ENCODE peak calls at places on chromosomes 13 and 19, in five cellular contexts. V, E, W, L and A are unnamed samples.
A peak's percentile ranks its signal among the peaks of the same experiment; 100 is the strongest.

GRCh38 chr19:16736709-16737108 is 17.1 kb downstream of the NWD1 start:
- DNase-seq in V (no peak), E (no peak), W (no peak), L (no peak), A (peak; percentile 73)

GRCh38 chr13:108342369-108343289 is 73.1 kb downstream of the TNFSF13B start:
- DNase-seq in V (peak; percentile 4), E (peak; percentile 15), W (peak; percentile 3), L (no peak), A (peak; percentile 65)

GRCh38 chr13:44425041-44425814 is 51.6 kb downstream of the SERP2 start:
- DNase-seq in V (no peak), E (no peak), W (no peak), L (no peak), A (no peak)

GRCh38 chr19:50933640-50934039 is 19.2 kb downstream of the KLK5 start:
- DNase-seq in V (no peak), E (no peak), W (no peak), L (no peak), A (no peak)

GRCh38 chr13:100363351-100363750 is 225.2 kb downstream of the GGACT start:
- DNase-seq in V (no peak), E (no peak), W (no peak), L (no peak), A (no peak)

GRCh38 chr13:94620286-94620896 is 18.7 kb downstream of the GPR180 start:
- DNase-seq in V (peak; percentile 13), E (peak; percentile 39), W (no peak), L (peak; percentile 35), A (peak; percentile 73)

GRCh38 chr13:72839831-72840426 is 58.0 kb downstream of the PIBF1 start:
- DNase-seq in V (peak; percentile 31), E (peak; percentile 56), W (peak; percentile 3), L (peak; percentile 22), A (peak; percentile 75)

GRCh38 chr19:5903054-5903501 is 512 bp downstream of the NDUFA11 start:
- DNase-seq in V (no peak), E (no peak), W (no peak), L (peak; percentile 39), A (peak; percentile 46)

GRCh38 chr13:111845621-111846351 is 221.2 kb upstream of the SOX1 start:
- DNase-seq in V (no peak), E (no peak), W (no peak), L (no peak), A (peak; percentile 82)

GRCh38 chr13:21686761-21687391 is 16.0 kb downstream of the FGF9 start:
- DNase-seq in V (no peak), E (no peak), W (peak; percentile 21), L (no peak), A (no peak)

DNA sequence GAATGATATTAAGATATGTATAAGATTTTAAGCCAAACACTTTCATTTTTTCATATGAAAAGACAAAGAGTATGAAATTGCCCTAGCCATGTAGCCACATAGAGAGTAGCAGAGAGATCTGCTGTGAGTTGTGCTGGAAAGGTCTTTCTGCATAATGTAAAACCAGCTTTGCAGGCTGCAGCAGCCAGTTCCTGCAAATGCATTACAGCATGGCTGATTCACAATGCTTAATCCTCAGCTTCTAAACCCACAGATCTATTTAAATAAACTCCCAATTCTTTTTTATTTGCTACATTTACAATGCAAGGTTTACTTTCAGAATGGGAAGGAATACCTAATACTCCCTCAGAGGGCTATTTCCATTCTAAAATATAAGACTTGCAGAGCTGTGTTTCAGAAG is 185.6 kb upstream of the STARD13 start:
- DNase-seq in V (no peak), E (no peak), W (no peak), L (no peak), A (no peak)
- TF ChIP-seq JUNB in V (no peak), E (no peak), W (no peak), L (no peak), A (no peak)

DNA sequence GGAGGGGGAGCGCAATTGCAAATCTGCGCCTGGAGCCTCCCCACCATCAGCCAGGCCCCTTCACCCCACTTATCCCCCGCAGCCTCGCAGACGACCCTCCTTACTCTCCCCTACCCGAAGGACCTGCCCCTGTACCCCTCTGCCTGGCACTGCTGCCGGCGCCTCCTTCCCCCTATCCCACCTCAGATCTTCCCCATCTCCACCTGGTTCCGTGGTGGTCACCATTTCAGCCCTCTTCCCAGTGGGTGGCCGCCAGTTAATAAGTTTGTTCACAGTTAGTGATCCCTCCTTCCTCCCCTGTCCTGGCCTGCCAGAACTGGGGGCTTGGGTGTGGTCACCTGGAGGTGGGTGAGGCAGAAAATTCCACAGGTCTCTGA is 397 bp downstream of the SLC44A2 start:
- DNase-seq in V (no peak), E (no peak), W (no peak), L (no peak), A (peak; percentile 30)
- TF ChIP-seq JUNB in V (no peak), E (no peak), W (no peak), L (no peak), A (no peak)

GRCh38 chr13:91346848-91347211 is 657 bp upstream of the MIR17HG start:
- DNase-seq in V (no peak), E (no peak), W (peak; percentile 25), L (peak; percentile 71), A (peak; percentile 34)
- TF ChIP-seq JUNB in V (no peak), E (no peak), W (no peak), L (no peak), A (no peak)

GRCh38 chr13:53144826-53145225 is 116.2 kb downstream of the OLFM4 start:
- DNase-seq in V (no peak), E (no peak), W (no peak), L (no peak), A (no peak)

GRCh38 chr13:53143757-53144320 is 115.2 kb downstream of the OLFM4 start:
- DNase-seq in V (no peak), E (no peak), W (no peak), L (no peak), A (no peak)

GRCh38 chr13:53141336-53141735 is 112.7 kb downstream of the OLFM4 start:
- DNase-seq in V (no peak), E (no peak), W (no peak), L (no peak), A (no peak)

GRCh38 chr13:53138369-53139036 is 109.9 kb downstream of the OLFM4 start:
- DNase-seq in V (no peak), E (no peak), W (no peak), L (no peak), A (no peak)

DNA sequence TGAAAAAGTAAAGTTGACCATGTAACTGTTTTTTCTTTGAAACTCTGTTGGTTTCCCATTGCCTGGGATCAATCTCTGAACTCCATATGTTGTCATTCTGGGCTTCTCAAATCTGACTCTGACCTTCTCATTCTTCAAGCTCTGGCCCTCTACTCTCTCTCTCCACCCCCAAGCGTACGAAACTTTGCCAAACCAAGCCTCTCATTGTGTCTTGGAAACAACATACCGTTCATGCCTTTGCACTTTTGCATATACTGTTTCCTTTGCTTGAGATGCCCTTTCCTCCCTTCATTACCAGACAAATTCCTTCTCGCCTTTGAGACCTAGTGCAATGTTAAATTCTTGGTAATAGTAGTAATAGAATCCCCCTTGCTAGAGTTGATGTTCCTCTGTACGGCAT is 113.7 kb downstream of the OLFM4 start:
- DNase-seq in V (no peak), E (no peak), W (no peak), L (no peak), A (no peak)
- TF ChIP-seq JUNB in V (no peak), E (no peak), W (no peak), L (no peak), A (no peak)

DNA sequence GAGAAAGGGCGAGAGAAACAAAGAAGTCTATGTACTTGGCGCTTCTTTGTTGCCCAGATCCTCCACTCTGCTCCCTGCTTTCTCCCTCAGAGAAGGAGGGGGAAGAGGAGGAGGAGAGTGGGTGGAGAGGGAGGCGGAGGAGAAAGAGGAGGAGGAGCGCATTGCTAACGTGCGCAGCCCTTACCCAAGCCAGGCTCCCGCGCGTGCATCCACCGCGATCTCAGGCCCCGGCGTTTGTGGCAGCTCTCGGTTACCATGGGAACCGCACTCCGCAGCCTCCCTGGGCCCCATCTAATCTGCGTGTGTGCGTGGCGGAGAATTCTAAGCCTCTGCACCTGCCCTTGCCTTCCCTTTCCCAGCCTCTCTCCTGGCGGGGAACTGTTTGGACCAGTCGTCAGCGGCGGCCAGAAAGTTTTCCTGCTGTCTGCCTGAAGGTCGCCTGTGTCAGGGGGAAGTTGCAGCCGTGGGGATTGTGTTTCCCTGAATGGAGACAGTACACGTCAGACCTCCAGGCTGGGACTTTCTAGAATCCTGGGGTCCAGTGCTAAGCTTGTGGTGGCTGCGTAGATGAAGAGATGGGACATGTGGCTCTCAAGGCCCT is at the start of gene ERICH6B:
- DNase-seq in V (no peak), E (no peak), W (no peak), L (no peak), A (peak; percentile 91)
- TF ChIP-seq JUNB in V (no peak), E (no peak), W (no peak), L (no peak), A (no peak)